ENCODE peak calls at places on chromosomes 12 and 14, in seven cellular contexts. W, I, H, X, C, J and F are unnamed samples.

GRCh38 chr14:92486881-92487280 is 26.7 kb upstream of the RIN3 start:
- DNase-seq in I (peak; percentile 74), C (no peak), X (no peak), J (no peak), H (no peak), W (no peak), F (no peak)

GRCh38 chr12:86143162-86143561 is 113.0 kb downstream of the MGAT4C start:
- DNase-seq in I (no peak), H (no peak), C (no peak), W (no peak), J (no peak), X (no peak), F (no peak)

GRCh38 chr14:31420013-31420318 is 384 bp downstream of the HEATR5A start:
- DNase-seq in H (peak; percentile 81), I (no peak), X (peak; percentile 64), J (peak; percentile 58), C (no peak), W (no peak), F (no peak)

GRCh38 chr12:82708507-82708906 is 21.8 kb downstream of the TMTC2 start:
- DNase-seq in X (no peak), W (no peak), J (no peak), C (no peak), I (no peak), H (no peak), F (peak; percentile 4)

GRCh38 chr14:104708606-104709268 is 15.3 kb upstream of the ADSS1 start:
- DNase-seq in I (peak; percentile 41), C (no peak), W (no peak), X (peak; percentile 91), H (peak; percentile 70), J (peak; percentile 80), F (peak; percentile 76)

GRCh38 chr12:20807192-20808080 is 3.1 kb upstream of the SLCO1B3 start:
- DNase-seq in C (no peak), I (no peak), J (no peak), X (no peak), H (no peak), W (no peak), F (peak; percentile 19)

GRCh38 chr12:120960657-120961056 is 17.7 kb upstream of the HNF1A start:
- DNase-seq in C (no peak), X (no peak), J (no peak), W (no peak), H (peak; percentile 96), I (no peak), F (no peak)

GRCh38 chr12:127625372-127625771 is 641.6 kb upstream of the TMEM132C start:
- DNase-seq in X (no peak), I (no peak), J (no peak), W (no peak), C (no peak), H (peak; percentile 50), F (no peak)

GRCh38 chr12:108627134-108627920 is 6.4 kb downstream of the SELPLG start:
- DNase-seq in I (no peak), J (no peak), C (no peak), H (no peak), X (no peak), W (no peak), F (no peak)

GRCh38 chr12:27549801-27550652 is 26.0 kb downstream of the PPFIBP1 start:
- DNase-seq in I (peak; percentile 99), H (peak; percentile 87), X (peak; percentile 35), C (peak; percentile 80), J (peak; percentile 99), W (peak; percentile 98), F (peak; percentile 25)

GRCh38 chr14:90676356-90676755 is 139.9 kb downstream of the TTC7B start:
- DNase-seq in C (no peak), J (no peak), X (no peak), I (no peak), H (no peak), W (no peak), F (no peak)

GRCh38 chr14:57610631-57611030 is 117.0 kb upstream of the CCDC198 start:
- DNase-seq in X (no peak), W (no peak), H (no peak), I (no peak), J (no peak), C (no peak), F (no peak)

GRCh38 chr12:104605685-104606084 is 148.9 kb downstream of the CHST11 start:
- DNase-seq in W (no peak), I (peak; percentile 62), H (no peak), C (no peak), X (no peak), J (no peak), F (no peak)

GRCh38 chr12:47758584-47758833 is 171 bp downstream of the RAPGEF3 start:
- DNase-seq in I (no peak), W (no peak), J (no peak), C (no peak), H (no peak), X (no peak), F (no peak)

GRCh38 chr14:30355431-30355913 is 203.5 kb upstream of the G2E3 start:
- DNase-seq in C (no peak), J (no peak), X (no peak), W (no peak), I (peak; percentile 34), H (no peak), F (peak; percentile 71)

GRCh38 chr12:110338754-110339153 is 57.7 kb downstream of the ATP2A2 start:
- DNase-seq in J (peak; percentile 25), X (peak; percentile 49), H (no peak), W (no peak), C (no peak), I (no peak), F (peak; percentile 36)

GRCh38 chr14:103123128-103123633 is at the start of gene TNFAIP2:
- DNase-seq in I (no peak), C (no peak), X (no peak), J (no peak), W (no peak), H (peak; percentile 78), F (no peak)

GRCh38 chr14:41498959-41499358 is 107.7 kb upstream of the LRFN5 start:
- DNase-seq in H (no peak), X (no peak), W (no peak), I (peak; percentile 14), C (no peak), J (peak; percentile 4), F (no peak)

GRCh38 chr12:132238487-132239248 is 90.7 kb downstream of the GALNT9 start:
- DNase-seq in C (no peak), W (no peak), X (no peak), I (peak; percentile 7), J (no peak), H (no peak), F (no peak)

GRCh38 chr12:104588048-104588942 is 131.5 kb downstream of the CHST11 start:
- DNase-seq in J (peak; percentile 98), X (no peak), H (peak; percentile 100), I (peak; percentile 79), C (no peak), W (peak; percentile 26), F (no peak)

GRCh38 chr12:14769837-14770494 is 33.3 kb downstream of the WBP11 start:
- DNase-seq in H (peak; percentile 93), X (peak; percentile 89), J (peak; percentile 70), C (peak; percentile 5), W (peak; percentile 23), I (peak; percentile 70), F (peak; percentile 95)

GRCh38 chr12:24754690-24755638 is 193.9 kb downstream of the BCAT1 start:
- DNase-seq in H (peak; percentile 90), I (peak; percentile 97), J (no peak), W (peak; percentile 69), C (no peak), X (no peak), F (no peak)

GRCh38 chr14:29037428-29037827 is 270.8 kb downstream of the FOXG1 start:
- DNase-seq in H (no peak), C (no peak), I (peak; percentile 71), J (no peak), W (peak; percentile 41), X (no peak), F (no peak)